ENCODE peak calls at places on chromosomes 13 and 19, in five cellular contexts. L is uterus, X is gastrocnemius medialis, C is neural progenitor cell, R is adrenal gland. J is an unnamed sample.

GRCh38 chr19:42075364-42075615 is 676 bp upstream of the ZNF574 start:
- DNase-seq in X (no peak), L (no peak), C (no peak), R (no peak), J (no peak)

GRCh38 chr13:33542309-33543088 is 256.9 kb upstream of the STARD13 start:
- DNase-seq in R (peak; percentile 98), X (peak; percentile 98), C (peak; percentile 97), L (peak; percentile 99), J (peak; percentile 90)

GRCh38 chr19:29467824-29468401 is 57.9 kb upstream of the VSTM2B start:
- DNase-seq in X (no peak), C (peak; percentile 56), L (no peak), R (no peak), J (peak; percentile 43)

GRCh38 chr19:12994701-12995595 is at the start of gene NFIX:
- DNase-seq in L (peak; percentile 81), X (peak; percentile 70), C (peak; percentile 89), R (peak; percentile 70), J (peak; percentile 54)

GRCh38 chr13:39321578-39321977 is 281.4 kb downstream of the LHFPL6 start:
- DNase-seq in R (no peak), C (no peak), X (peak; percentile 49), L (no peak), J (no peak)

GRCh38 chr19:10120538-10121198 is 969 bp upstream of the EIF3G start:
- DNase-seq in L (peak; percentile 28), R (peak; percentile 25), C (no peak), X (no peak), J (no peak)

GRCh38 chr19:13334801-13335481 is 171.3 kb downstream of the CACNA1A start:
- DNase-seq in C (no peak), X (no peak), L (no peak), R (no peak), J (no peak)

GRCh38 chr13:114118763-114119123 is 13.7 kb downstream of the RASA3 start:
- DNase-seq in R (no peak), L (no peak), C (no peak), X (no peak), J (no peak)

GRCh38 chr13:110912651-110913051 is 2.2 kb downstream of the ANKRD10 start:
- DNase-seq in L (no peak), R (no peak), C (peak; percentile 43), X (peak; percentile 75), J (peak; percentile 53)

GRCh38 chr19:35179830-35180229 is 25.3 kb downstream of the FXYD5 start:
- DNase-seq in X (no peak), C (no peak), R (no peak), L (no peak), J (no peak)

GRCh38 chr13:98484289-98485219 is 92.4 kb downstream of the STK24 start:
- DNase-seq in L (peak; percentile 69), R (peak; percentile 91), X (peak; percentile 95), C (peak; percentile 85), J (no peak)

GRCh38 chr13:46571941-46572340 is 19.0 kb downstream of the LRCH1 start:
- DNase-seq in L (no peak), C (no peak), X (no peak), R (no peak), J (no peak)

GRCh38 chr19:6730153-6730804 is 7.1 kb downstream of the GPR108 start:
- DNase-seq in C (peak; percentile 76), X (no peak), L (peak; percentile 44), R (peak; percentile 88), J (no peak)

GRCh38 chr19:6423499-6424189 is 967 bp downstream of the KHSRP start:
- DNase-seq in C (peak; percentile 75), X (no peak), R (peak; percentile 59), L (peak; percentile 34), J (peak; percentile 55)

GRCh38 chr19:4061178-4061682 is 5.5 kb downstream of the ZBTB7A start:
- DNase-seq in C (no peak), X (peak; percentile 89), L (peak; percentile 84), R (peak; percentile 90), J (no peak)

GRCh38 chr19:34128558-34129250 is 43.6 kb upstream of the LSM14A start:
- DNase-seq in R (no peak), X (no peak), L (no peak), C (no peak), J (no peak)

GRCh38 chr19:5184930-5185329 is 155.7 kb downstream of the PTPRS start:
- DNase-seq in R (no peak), X (no peak), C (no peak), L (no peak), J (no peak)

GRCh38 chr19:37218592-37218935 is 550 bp downstream of the ZNF383 start:
- DNase-seq in R (no peak), X (peak; percentile 28), L (no peak), C (no peak), J (no peak)

GRCh38 chr13:32121316-32121715 is 89.7 kb downstream of the FRY start:
- DNase-seq in X (no peak), R (no peak), L (no peak), C (no peak), J (no peak)

GRCh38 chr19:33779849-33780248 is 16.8 kb upstream of the KCTD15 start:
- DNase-seq in L (no peak), C (no peak), X (no peak), R (no peak), J (no peak)

GRCh38 chr13:40667622-40667978 is 1.2 kb upstream of the FOXO1 start:
- DNase-seq in C (peak; percentile 35), R (no peak), X (peak; percentile 57), L (peak; percentile 39), J (no peak)

GRCh38 chr19:57934820-57935665 is at the start of gene ZNF418:
- DNase-seq in X (peak; percentile 48), L (peak; percentile 50), R (peak; percentile 59), C (peak; percentile 93), J (no peak)

GRCh38 chr13:33322474-33322827 is 36.9 kb upstream of the STARD13 start:
- DNase-seq in R (peak; percentile 35), L (peak; percentile 72), X (peak; percentile 29), C (no peak), J (no peak)

GRCh38 chr19:10315335-10316214 is at the start of gene FDX2:
- DNase-seq in C (peak; percentile 92), R (peak; percentile 89), L (peak; percentile 85), X (peak; percentile 73), J (peak; percentile 87)

DNA sequence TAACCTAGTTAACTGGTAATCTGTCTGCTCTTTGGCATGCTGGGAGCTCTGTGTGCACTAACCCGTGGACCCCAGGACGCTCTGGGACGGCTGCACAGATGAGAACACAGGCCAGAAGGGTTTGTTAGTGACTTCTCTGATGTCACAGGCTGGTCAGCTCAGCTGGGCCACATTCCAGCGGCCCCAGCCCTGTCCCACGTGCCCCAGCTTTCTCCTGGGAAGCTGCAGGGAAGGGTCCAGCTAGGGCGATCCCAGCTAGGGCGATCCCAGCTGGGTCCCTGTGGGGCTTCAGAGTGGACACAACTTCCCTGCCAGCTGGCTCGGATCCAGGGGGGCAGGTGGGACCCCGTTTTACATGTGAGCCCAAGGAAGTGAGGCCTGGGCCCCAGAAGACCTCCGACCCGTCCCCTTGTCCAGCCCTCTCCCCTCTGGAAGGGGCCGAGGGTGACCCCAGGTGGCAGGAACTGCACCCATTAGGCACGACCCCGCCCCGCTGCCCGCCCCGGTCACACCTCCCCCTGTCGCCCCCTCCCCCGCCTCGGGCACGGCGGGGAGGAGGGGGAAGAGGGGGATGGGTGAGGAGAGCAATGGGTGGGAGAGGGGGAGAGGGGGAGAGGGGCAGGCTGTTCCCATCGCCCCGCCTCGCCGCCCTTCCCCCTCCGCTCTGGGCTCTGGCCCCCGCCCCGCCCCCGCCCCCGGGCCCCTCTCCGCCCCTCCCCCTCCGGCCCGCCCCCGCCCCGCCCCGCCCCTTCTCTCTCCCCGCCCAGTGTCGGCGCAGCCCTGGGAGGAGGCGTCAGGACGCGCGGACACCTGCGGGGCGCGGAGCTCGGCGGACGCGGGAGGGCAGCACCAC is 75.2 kb upstream of the MCF2L start:
- DNase-seq in L (no peak), X (no peak), C (peak; percentile 92), R (no peak), J (peak; percentile 59)
- H3K27ac ChIP-seq in L (no peak overlapping the region), X (no peak overlapping the region), C (peak overlapping the region; percentile 97), R (no peak overlapping the region), J (no peak overlapping the region)

GRCh38 chr19:15279326-15279904 is 47.2 kb upstream of the EPHX3 start:
- DNase-seq in L (no peak), X (no peak), C (peak; percentile 56), R (no peak), J (no peak)

GRCh38 chr19:15268928-15269253 is 36.6 kb upstream of the EPHX3 start:
- DNase-seq in C (no peak), X (no peak), R (no peak), L (no peak), J (no peak)

GRCh38 chr19:15269806-15270205 is 37.6 kb upstream of the EPHX3 start:
- DNase-seq in R (no peak), C (no peak), L (no peak), X (no peak), J (no peak)

GRCh38 chr19:15276620-15277019 is 44.4 kb upstream of the EPHX3 start:
- DNase-seq in X (peak; percentile 69), L (no peak), R (no peak), C (no peak), J (no peak)

DNA sequence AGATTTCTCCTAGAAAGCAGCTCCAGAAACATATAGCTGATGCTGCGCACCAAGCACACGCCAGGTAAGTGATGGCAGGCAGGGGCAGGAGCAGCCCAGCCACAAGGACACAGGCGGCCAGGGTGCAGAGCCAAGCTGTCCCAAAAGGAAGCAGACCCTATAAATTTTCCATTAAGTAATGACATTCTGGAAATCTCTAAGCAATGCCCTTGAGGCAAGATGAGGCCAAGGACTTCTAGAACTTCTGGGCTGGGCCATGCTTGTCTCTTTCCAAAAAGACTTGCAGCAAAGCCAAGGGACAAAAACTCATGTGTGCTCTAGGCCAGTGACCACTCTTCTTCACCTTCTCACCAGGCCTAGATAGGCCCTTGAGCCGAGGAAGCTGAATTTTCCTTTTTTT is 42.2 kb upstream of the EPHX3 start:
- DNase-seq in C (no peak), L (no peak), X (peak; percentile 42), R (no peak), J (no peak)
- H3K27ac ChIP-seq in C (no peak overlapping the region), L (no peak overlapping the region), X (peak overlapping the region; percentile 89), R (peak overlapping the region; percentile 88), J (no peak overlapping the region)

DNA sequence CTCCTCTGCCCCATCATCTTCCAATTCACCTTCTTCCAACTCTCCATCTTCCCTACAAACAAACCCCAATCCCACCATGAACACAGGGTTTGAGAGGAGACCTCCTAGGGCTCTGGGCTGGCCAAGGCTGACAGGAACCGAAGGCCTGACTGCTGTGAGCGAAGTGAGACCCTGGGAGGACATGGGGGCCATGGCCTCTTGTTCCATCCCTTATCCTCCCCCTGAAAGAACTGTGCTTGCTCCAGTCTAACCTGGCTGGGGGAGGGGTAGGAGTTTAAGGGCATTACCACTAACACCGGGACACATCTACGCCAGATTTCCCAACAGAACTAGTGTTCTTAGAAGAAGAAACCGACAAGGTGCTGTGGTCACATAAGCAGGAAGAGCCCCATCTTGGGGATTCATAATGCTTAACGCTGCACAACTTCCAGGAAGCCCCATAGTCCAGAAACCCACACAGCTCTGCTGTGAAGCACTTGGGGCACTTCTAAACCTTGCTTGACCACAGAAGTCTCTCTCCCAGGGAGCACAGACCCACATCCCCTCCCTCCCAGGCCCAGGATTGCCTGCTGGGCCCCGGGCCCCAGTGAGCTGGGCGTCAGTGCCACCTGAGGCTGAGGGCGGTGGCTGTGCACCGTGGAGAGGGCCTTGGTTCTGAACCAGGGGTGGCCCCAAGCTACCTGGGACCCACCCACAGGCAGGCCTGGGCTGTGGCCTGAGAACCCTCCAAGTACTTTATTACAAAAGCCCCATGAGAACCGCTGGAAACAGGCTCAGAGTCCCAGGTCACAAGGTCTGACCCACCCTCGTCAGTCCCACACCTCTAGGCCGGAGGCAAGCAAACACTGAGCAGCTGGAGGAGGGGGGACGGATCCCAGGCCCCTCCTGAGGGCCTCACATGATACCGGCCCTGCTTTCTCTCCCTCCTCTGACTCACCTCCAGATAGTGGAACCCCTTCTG is 18.7 kb downstream of the ZC3H4 start:
- DNase-seq in R (no peak), L (no peak), C (no peak), X (no peak), J (no peak)
- H3K27ac ChIP-seq in R (peak overlapping the region; percentile 47), L (peak overlapping the region; percentile 56), C (no peak overlapping the region), X (peak overlapping the region; percentile 79), J (no peak overlapping the region)

GRCh38 chr13:82766732-82767321 is 1115.4 kb downstream of the SLITRK1 start:
- DNase-seq in R (no peak), C (no peak), L (no peak), X (no peak), J (no peak)
- H3K27ac ChIP-seq in R (no peak overlapping the region), C (no peak overlapping the region), L (no peak overlapping the region), X (no peak overlapping the region), J (no peak overlapping the region)